ENCODE peak calls at places on chromosomes 5 and 9, in six cellular contexts. A is choroid plexus epithelial cell; U is HT1080; P is neuronal stem cell; X is stimulated activated CD4-positive, alpha-beta T cell treated with anti-CD3 and anti-CD28 coated beads, Interleukin-2, amount 100 ng/mL, for 24 hours; C is GM10248. O is an unnamed sample.

GRCh38 chr5:173246135-173246495 is 11.1 kb upstream of the NKX2-5 start:
- DNase-seq in A (no peak), U (no peak), P (no peak), X (no peak), C (no peak), O (no peak)

GRCh38 chr5:77972545-77973252 is 196.6 kb upstream of the TBCA start:
- DNase-seq in A (no peak), U (no peak), P (no peak), X (peak), C (peak), O (no peak)

GRCh38 chr9:134196911-134197310 is 32.5 kb upstream of the RNU6ATAC start:
- DNase-seq in A (no peak), U (no peak), P (no peak), X (no peak), C (no peak), O (no peak)

GRCh38 chr9:131545003-131545785 is at the start of gene PRRT1B:
- DNase-seq in A (peak), U (no peak), P (no peak), X (no peak), C (no peak), O (peak)

GRCh38 chr9:96031366-96031824 is 155.9 kb downstream of the ERCC6L2 start:
- DNase-seq in A (no peak), U (no peak), P (no peak), X (no peak), C (no peak), O (peak)

GRCh38 chr5:59218424-59219045 is 635.7 kb downstream of the RAB3C start:
- DNase-seq in A (peak), U (no peak), P (no peak), X (no peak), C (no peak), O (no peak)

GRCh38 chr5:115098041-115098702 is 71.5 kb downstream of the TRIM36 start:
- DNase-seq in A (peak), U (peak), P (peak), X (peak), C (peak), O (peak)

GRCh38 chr5:73393606-73394489 is 54.7 kb downstream of the FOXD1 start:
- DNase-seq in A (peak), U (peak), P (no peak), X (no peak), C (no peak), O (no peak)

GRCh38 chr5:2019716-2020115 is 137.0 kb upstream of the IRX4 start:
- DNase-seq in A (no peak), U (no peak), P (no peak), X (no peak), C (no peak), O (no peak)

GRCh38 chr5:77546-77945 is 14.4 kb upstream of the PLEKHG4B start:
- DNase-seq in A (no peak), U (no peak), P (no peak), X (no peak), C (peak), O (no peak)

GRCh38 chr5:166340039-166340438 is 1951.4 kb upstream of the WWC1 start:
- DNase-seq in A (no peak), U (peak), P (no peak), X (no peak), C (no peak), O (no peak)

GRCh38 chr9:125189011-125189360 is 617 bp downstream of the PPP6C start:
- DNase-seq in A (peak), U (no peak), P (peak), X (peak), C (no peak), O (no peak)

GRCh38 chr9:25861416-25861815 is 183.2 kb upstream of the TUSC1 start:
- DNase-seq in A (no peak), U (no peak), P (no peak), X (no peak), C (no peak), O (no peak)

GRCh38 chr5:39080597-39081204 is 6.5 kb upstream of the RICTOR start:
- DNase-seq in A (peak), U (no peak), P (peak), X (peak), C (peak), O (peak)

GRCh38 chr5:14881826-14882225 is 10.2 kb upstream of the ANKH start:
- DNase-seq in A (no peak), U (no peak), P (no peak), X (no peak), C (no peak), O (no peak)

GRCh38 chr5:761206-761771 is 23.2 kb downstream of the ZDHHC11B start:
- DNase-seq in A (no peak), U (no peak), P (no peak), X (peak), C (no peak), O (no peak)

GRCh38 chr9:127965953-127966352 is 14.8 kb downstream of the EEIG1 start:
- DNase-seq in A (no peak), U (no peak), P (no peak), X (no peak), C (no peak), O (no peak)